ENCODE peak calls at places on chromosome 18, in eight cellular contexts. J is stomach, F is sigmoid colon, M is right lobe of liver, D is uterus, Z is IMR-90, G is endothelial cell of umbilical vein, O is transverse colon. Q is an unnamed sample. For H3K4me1, the result is how much of the 10 kb centered on the place peaks cover.

GRCh38 chr18:79388043-79388442 is 7.7 kb upstream of the NFATC1 start:
- DNase-seq in J (no peak), F (peak), M (no peak), D (no peak), O (no peak), Z (no peak), G (no peak), Q (no peak)

GRCh38 chr18:79524181-79525078 is 128.7 kb downstream of the NFATC1 start:
- DNase-seq in J (no peak), G (no peak), Z (no peak), M (peak), O (no peak), F (peak), D (no peak), Q (no peak)

GRCh38 chr18:31942301-31942998 is 478 bp downstream of the TRAPPC8 start:
- DNase-seq in F (peak), M (peak), Z (peak), J (no peak), G (peak), D (no peak), O (peak), Q (no peak)

GRCh38 chr18:78905334-78905733 is 74.3 kb upstream of the SALL3 start:
- DNase-seq in O (no peak), F (no peak), Z (no peak), J (no peak), D (no peak), G (no peak), M (no peak), Q (no peak)

GRCh38 chr18:75132471-75132870 is 76.5 kb downstream of the PTGR3 start:
- DNase-seq in J (no peak), G (no peak), Z (no peak), O (no peak), M (no peak), D (no peak), F (no peak), Q (no peak)

GRCh38 chr18:66640431-66640830 is 36.5 kb upstream of the CDH19 start:
- DNase-seq in F (peak), M (peak), O (peak), G (peak), J (peak), Z (no peak), D (no peak), Q (no peak)

GRCh38 chr18:23487738-23488625 is 15.3 kb upstream of the RMC1 start:
- DNase-seq in F (no peak), M (no peak), J (peak), Z (peak), O (peak), D (no peak), G (peak), Q (no peak)

GRCh38 chr18:10454800-10455550 is 540 bp downstream of the APCDD1 start:
- DNase-seq in O (no peak), D (peak), G (peak), J (peak), F (no peak), M (no peak), Z (peak), Q (no peak)

GRCh38 chr18:23365602-23366001 is 87.5 kb upstream of the RIOK3 start:
- DNase-seq in Z (peak), D (no peak), O (no peak), M (no peak), F (no peak), G (no peak), J (no peak), Q (no peak)

GRCh38 chr18:72697706-72698105 is 153.6 kb upstream of the CBLN2 start:
- DNase-seq in M (no peak), D (no peak), J (no peak), Z (no peak), O (no peak), F (no peak), G (no peak), Q (no peak)

GRCh38 chr18:61606068-61606660 is 272.9 kb downstream of the CDH20 start:
- DNase-seq in J (no peak), O (no peak), F (no peak), G (no peak), Z (peak), D (peak), M (no peak), Q (no peak)

GRCh38 chr18:28087173-28087563 is 89.8 kb downstream of the CDH2 start:
- DNase-seq in J (peak), D (no peak), G (peak), F (no peak), Z (no peak), O (peak), M (peak), Q (no peak)

GRCh38 chr18:7521226-7521856 is 45.8 kb upstream of the PTPRM start:
- DNase-seq in G (no peak), D (no peak), F (no peak), J (no peak), Z (no peak), M (no peak), O (no peak), Q (no peak)

GRCh38 chr18:74976331-74976909 is 232.5 kb downstream of the PTGR3 start:
- DNase-seq in Z (no peak), J (no peak), D (no peak), F (no peak), O (no peak), G (no peak), M (peak), Q (no peak)

GRCh38 chr18:46013484-46014189 is 46.5 kb upstream of the EPG5 start:
- DNase-seq in G (peak), Z (no peak), O (no peak), D (no peak), F (no peak), M (no peak), J (no peak), Q (no peak)

GRCh38 chr18:23135679-23136325 is 517 bp downstream of the CABLES1 start:
- DNase-seq in G (no peak), Z (no peak), M (peak), O (peak), D (peak), J (peak), F (no peak), Q (no peak)

GRCh38 chr18:5894613-5895299 is 566 bp downstream of the TMEM200C start:
- DNase-seq in J (no peak), M (no peak), F (peak), D (no peak), O (no peak), Z (peak), G (no peak), Q (no peak)

GRCh38 chr18:22169011-22169888 is at the start of gene GATA6:
- DNase-seq in G (peak), D (peak), J (peak), F (peak), Z (peak), O (peak), M (peak), Q (no peak)

GRCh38 chr18:78722959-78723706 is 256.5 kb upstream of the SALL3 start:
- DNase-seq in Z (no peak), M (peak), O (no peak), J (peak), F (peak), D (no peak), G (no peak), Q (no peak)

GRCh38 chr18:8548186-8548585 is 61.1 kb upstream of the RAB12 start:
- DNase-seq in D (no peak), J (no peak), M (no peak), F (no peak), G (no peak), Z (peak), O (no peak), Q (no peak)

GRCh38 chr18:34764451-34764850 is 54.4 kb downstream of the DTNA start:
- DNase-seq in O (no peak), G (no peak), J (no peak), F (no peak), D (no peak), M (no peak), Z (no peak), Q (no peak)

GRCh38 chr18:39314595-39314994 is 1749.0 kb upstream of the CELF4 start:
- DNase-seq in Z (no peak), G (no peak), F (no peak), M (no peak), D (no peak), J (no peak), O (no peak), Q (no peak)

GRCh38 chr18:6509417-6510198 is 94.9 kb upstream of the L3MBTL4 start:
- DNase-seq in M (no peak), O (no peak), D (no peak), G (no peak), J (no peak), F (no peak), Z (no peak), Q (no peak)

GRCh38 chr18:9671214-9671613 is 36.9 kb upstream of the RAB31 start:
- DNase-seq in O (no peak), M (no peak), Z (no peak), J (no peak), F (no peak), G (no peak), D (no peak), Q (no peak)

GRCh38 chr18:79853993-79854364 is 56.2 kb downstream of the KCNG2 start:
- DNase-seq in G (no peak), J (no peak), F (no peak), O (no peak), D (no peak), M (peak), Z (no peak), Q (no peak)

GRCh38 chr18:44686156-44686555 is 5.5 kb downstream of the SETBP1 start:
- DNase-seq in M (no peak), D (no peak), F (no peak), J (no peak), Z (no peak), G (no peak), O (no peak), Q (no peak)

GRCh38 chr18:74596959-74597661 is 560 bp upstream of the ZNF407 start:
- DNase-seq in G (peak), O (peak), D (peak), F (peak), M (peak), Z (peak), J (peak), Q (peak)

GRCh38 chr18:26963292-26963691 is 97.8 kb upstream of the AQP4 start:
- DNase-seq in D (no peak), G (no peak), J (no peak), Z (no peak), F (no peak), O (no peak), M (no peak), Q (no peak)

GRCh38 chr18:5414546-5414945 is 119.0 kb upstream of the ZBTB14 start:
- DNase-seq in F (no peak), M (no peak), G (no peak), J (no peak), Z (no peak), O (no peak), D (no peak), Q (no peak)

GRCh38 chr18:10230072-10230471 is 224.4 kb upstream of the APCDD1 start:
- DNase-seq in F (no peak), Z (peak), G (peak), J (no peak), M (no peak), O (no peak), D (no peak), Q (no peak)

GRCh38 chr18:65458871-65459270 is 291.9 kb upstream of the CDH7 start:
- DNase-seq in G (no peak), D (no peak), F (no peak), J (no peak), O (no peak), Z (no peak), M (no peak), Q (no peak)

GRCh38 chr18:30591462-30591861 is 451.1 kb downstream of the DSC3 start:
- DNase-seq in J (no peak), O (no peak), G (no peak), Z (no peak), D (no peak), F (no peak), M (no peak), Q (no peak)

GRCh38 chr18:30601541-30601940 is 441.0 kb downstream of the DSC3 start:
- DNase-seq in O (no peak), J (no peak), G (no peak), M (no peak), F (no peak), D (no peak), Z (no peak), Q (no peak)

GRCh38 chr18:30597202-30597601 is 445.3 kb downstream of the DSC3 start:
- DNase-seq in M (no peak), F (no peak), Z (no peak), G (no peak), D (no peak), O (no peak), J (no peak), Q (no peak)
- TF ChIP-seq POLR2A in M (no peak), F (no peak), Z (no peak), G (no peak), D (no peak), O (no peak), J (no peak), Q (no peak)

GRCh38 chr18:48955528-48956261 is 4.9 kb upstream of the SMAD7 start:
- DNase-seq in D (peak), M (no peak), G (peak), O (no peak), J (peak), F (peak), Z (peak), Q (no peak)

GRCh38 chr18:48954837-48955527 is 4.2 kb upstream of the SMAD7 start:
- DNase-seq in F (no peak), M (no peak), Z (no peak), J (no peak), D (no peak), G (no peak), O (no peak), Q (no peak)

GRCh38 chr18:48957136-48957535 is 6.4 kb upstream of the SMAD7 start:
- DNase-seq in G (no peak), Z (no peak), M (no peak), F (no peak), D (no peak), O (no peak), J (no peak), Q (no peak)

GRCh38 chr18:48957616-48958015 is 6.9 kb upstream of the SMAD7 start:
- DNase-seq in D (no peak), Z (no peak), J (no peak), F (no peak), G (no peak), O (no peak), M (no peak), Q (no peak)

GRCh38 chr18:48956378-48956777 is 5.6 kb upstream of the SMAD7 start:
- DNase-seq in O (no peak), G (no peak), D (no peak), Z (peak), J (no peak), F (no peak), M (no peak), Q (no peak)
- H3K4me1 ChIP-seq in O (under half), G (under half), D (under half), Z (under half), J (half or more), F (under half), M (under half), Q (half or more)

GRCh38 chr18:12886498-12887126 is 2.6 kb upstream of the PTPN2 start:
- DNase-seq in G (no peak), J (no peak), D (no peak), Z (no peak), F (no peak), M (no peak), O (no peak), Q (no peak)

GRCh38 chr18:12884521-12885323 is 685 bp upstream of the PTPN2 start:
- DNase-seq in G (peak), O (no peak), F (no peak), Z (no peak), D (no peak), M (no peak), J (no peak), Q (no peak)

GRCh38 chr18:12883684-12884520 is at the start of gene PTPN2:
- DNase-seq in M (peak), Z (peak), G (peak), O (peak), D (peak), J (peak), F (peak), Q (peak)

GRCh38 chr18:12883003-12883683 is 894 bp downstream of the PTPN2 start:
- DNase-seq in J (peak), F (no peak), D (no peak), O (no peak), M (no peak), Z (no peak), G (peak), Q (no peak)

GRCh38 chr18:12885500-12885899 is 1.5 kb upstream of the PTPN2 start:
- DNase-seq in Z (no peak), F (no peak), G (no peak), D (no peak), M (no peak), O (no peak), J (no peak), Q (no peak)
- H3K4me3 ChIP-seq in Z (no peak), F (no peak), G (no peak), D (no peak), M (no peak), O (no peak), J (no peak), Q (no peak)

GRCh38 chr18:50830544-50830943 is 10.7 kb upstream of the MRO start:
- DNase-seq in M (no peak), O (no peak), J (no peak), F (no peak), D (no peak), Z (no peak), G (no peak), Q (no peak)
- TF ChIP-seq POLR2A in M (no peak), O (no peak), J (no peak), F (no peak), D (no peak), Z (no peak), G (no peak), Q (no peak)

DNA sequence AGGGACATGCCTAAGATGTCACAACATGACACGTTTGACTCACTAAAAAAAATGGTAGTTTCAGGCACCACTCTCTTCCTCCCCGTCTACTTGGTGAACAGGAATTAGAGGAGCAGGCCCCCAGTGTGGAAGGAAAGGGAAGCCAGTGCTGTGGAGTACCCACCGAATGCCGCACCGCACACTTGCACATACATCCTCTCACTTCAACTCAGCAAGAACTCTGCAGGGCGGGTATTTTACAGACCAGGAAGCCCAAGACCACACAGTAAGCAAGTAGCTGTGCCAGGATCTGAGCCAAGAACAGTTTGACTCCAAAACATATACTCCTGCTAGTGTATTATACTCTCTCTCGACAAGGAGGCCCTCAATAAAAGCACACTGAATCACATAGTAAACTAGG is 69.8 kb downstream of the BCL2 start:
- DNase-seq in D (no peak), J (no peak), M (no peak), O (peak), G (no peak), F (no peak), Z (no peak), Q (no peak)
- H3K4me1 ChIP-seq in D (under half), J (under half), M (under half), O (under half), G (under half), F (under half), Z (under half), Q (under half)

GRCh38 chr18:36446059-36446458 is 148.5 kb downstream of the FHOD3 start:
- DNase-seq in O (no peak), Z (peak), M (no peak), D (no peak), J (no peak), G (no peak), F (no peak), Q (no peak)

GRCh38 chr18:36440614-36441013 is 143.1 kb downstream of the FHOD3 start:
- DNase-seq in F (no peak), G (no peak), M (no peak), D (no peak), O (no peak), J (no peak), Z (peak), Q (no peak)

GRCh38 chr18:36442717-36443116 is 145.2 kb downstream of the FHOD3 start:
- DNase-seq in Z (no peak), G (no peak), D (no peak), O (no peak), M (no peak), J (no peak), F (no peak), Q (no peak)

GRCh38 chr18:36441426-36441870 is 143.9 kb downstream of the FHOD3 start:
- DNase-seq in O (no peak), F (no peak), M (no peak), J (no peak), G (no peak), D (no peak), Z (no peak), Q (no peak)

GRCh38 chr18:36441872-36442271 is 144.4 kb downstream of the FHOD3 start:
- DNase-seq in G (peak), O (no peak), Z (peak), D (no peak), J (no peak), M (no peak), F (no peak), Q (no peak)
- H3K4me3 ChIP-seq in G (no peak), O (no peak), Z (no peak), D (no peak), J (no peak), M (no peak), F (no peak), Q (no peak)

DNA sequence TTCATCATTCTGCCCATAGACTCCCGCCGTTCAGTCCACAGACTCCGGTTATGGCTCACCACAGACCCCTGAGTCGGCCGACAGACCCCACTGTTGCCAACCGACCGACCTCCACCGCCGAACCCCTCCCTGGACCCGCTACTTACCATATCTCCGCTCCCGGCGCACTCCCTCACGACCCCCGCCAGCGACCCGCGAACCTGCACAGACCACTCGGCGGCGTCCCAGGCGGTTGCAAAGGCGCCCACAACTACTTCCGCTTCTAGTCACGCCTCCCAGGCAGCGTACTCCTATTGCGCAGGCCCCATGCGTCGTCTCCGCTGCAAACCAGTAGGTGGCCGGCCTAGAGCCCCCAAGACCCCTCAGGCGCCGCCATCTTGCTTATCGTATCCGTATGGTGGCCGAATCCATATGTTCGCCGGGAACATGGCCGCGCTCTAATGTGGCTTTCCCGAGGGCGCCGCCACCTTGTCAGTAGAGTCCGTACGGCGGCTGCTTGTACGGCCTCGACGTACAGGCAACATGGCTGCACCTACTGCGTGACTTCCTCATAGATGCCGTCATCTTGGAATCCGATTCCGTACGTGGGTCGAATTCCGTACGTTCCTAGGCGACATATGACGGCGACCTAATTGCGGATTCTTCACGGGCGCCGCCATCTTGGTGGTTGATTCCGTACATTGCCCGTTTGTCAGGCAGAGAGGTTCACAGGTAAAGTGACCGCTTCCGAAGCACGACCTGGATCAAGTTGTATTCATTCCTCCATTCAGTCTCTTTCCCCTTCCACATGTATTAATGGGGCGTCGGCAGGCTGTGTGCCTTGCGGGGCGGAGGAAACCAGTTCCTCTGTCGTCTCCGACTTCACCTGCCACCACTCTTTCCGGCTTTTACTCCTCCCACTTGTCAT is at the start of gene CXXC1:
- DNase-seq in Z (peak), F (peak), O (peak), J (peak), M (peak), G (peak), D (peak), Q (peak)
- TF ChIP-seq POLR2A in Z (no peak), F (peak), O (peak), J (no peak), M (peak), G (peak), D (no peak), Q (peak)

DNA sequence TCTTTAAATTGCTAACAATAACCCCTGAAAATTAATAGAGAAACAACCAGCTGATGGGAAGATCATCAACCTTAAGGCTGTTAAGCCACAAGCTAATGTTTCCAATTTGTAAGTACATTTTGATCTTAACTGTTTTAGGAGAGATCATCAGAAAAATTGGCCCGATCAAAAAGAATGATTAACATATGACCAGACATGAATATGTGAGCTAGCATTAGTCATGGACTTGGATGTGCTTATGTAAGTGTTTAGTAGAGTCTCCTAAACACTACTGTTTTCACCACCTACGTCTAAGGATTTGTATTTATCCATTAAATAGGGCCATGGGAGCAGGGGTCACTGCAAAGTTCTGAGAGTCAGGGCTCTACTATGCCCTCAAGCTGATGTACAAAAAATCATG is 4.3 kb downstream of the LMAN1 start:
- DNase-seq in M (no peak), F (no peak), G (no peak), J (no peak), O (no peak), D (no peak), Z (no peak), Q (no peak)
- H3K4me1 ChIP-seq in M (under half), F (under half), G (under half), J (under half), O (under half), D (under half), Z (under half), Q (under half)

GRCh38 chr18:63155169-63155852 is 164.3 kb downstream of the BCL2 start:
- DNase-seq in F (peak), G (peak), J (peak), M (peak), D (no peak), Z (no peak), O (peak), Q (peak)
- H3K4me3 ChIP-seq in F (no peak), G (no peak), J (peak), M (peak), D (no peak), Z (no peak), O (no peak), Q (peak)

Q was measured in esophagus squamous epithelium.